ENCODE peak calls at places on chromosome 10, in seven cellular contexts. O is tibial artery; J is H1; L is psoas muscle; R is body of pancreas; T is cardiac muscle cell; Y is CD4-positive, CD25-positive, alpha-beta regulatory T cell. I is an unnamed sample. For H3K4me1, the result is how much of the 10 kb centered on the place peaks cover.

GRCh38 chr10:118961401-118961800 is 68.1 kb upstream of the NANOS1 start:
- DNase-seq in O (no peak), J (no peak), L (no peak), R (no peak), T (no peak), Y (no peak), I (peak)

GRCh38 chr10:30080161-30080560 is 20.8 kb upstream of the JCAD start:
- DNase-seq in O (no peak), J (no peak), L (no peak), R (no peak), T (no peak), Y (no peak), I (no peak)

GRCh38 chr10:126177414-126178030 is 210.8 kb downstream of the ADAM12 start:
- DNase-seq in O (no peak), J (no peak), L (no peak), R (no peak), T (no peak), Y (no peak), I (peak)

GRCh38 chr10:43926371-43926770 is 277.7 kb upstream of the ZNF32 start:
- DNase-seq in O (no peak), J (no peak), L (no peak), R (no peak), T (no peak), Y (no peak), I (no peak)

GRCh38 chr10:63558132-63558784 is 37.1 kb downstream of the REEP3 start:
- DNase-seq in O (no peak), J (no peak), L (no peak), R (no peak), T (no peak), Y (no peak), I (no peak)

GRCh38 chr10:18918545-18918944 is 130.1 kb upstream of the MALRD1 start:
- DNase-seq in O (no peak), J (no peak), L (no peak), R (no peak), T (no peak), Y (no peak), I (no peak)

GRCh38 chr10:34994565-34995142 is 95.5 kb downstream of the CUL2 start:
- DNase-seq in O (no peak), J (peak), L (no peak), R (peak), T (peak), Y (peak), I (peak)

GRCh38 chr10:114825513-114826253 is 4.1 kb downstream of the FHIP2A start:
- DNase-seq in O (no peak), J (no peak), L (no peak), R (no peak), T (no peak), Y (no peak), I (peak)

GRCh38 chr10:130354555-130354954 is 218.4 kb downstream of the GLRX3 start:
- DNase-seq in O (no peak), J (no peak), L (no peak), R (no peak), T (no peak), Y (no peak), I (no peak)

GRCh38 chr10:67662415-67662814 is 33.6 kb downstream of the CTNNA3 start:
- DNase-seq in O (no peak), J (no peak), L (no peak), R (no peak), T (no peak), Y (no peak), I (no peak)

GRCh38 chr10:102202386-102202785 is 23.7 kb upstream of the ELOVL3 start:
- DNase-seq in O (no peak), J (no peak), L (no peak), R (no peak), T (no peak), Y (no peak), I (no peak)

GRCh38 chr10:11159543-11160215 is 142.0 kb downstream of the CELF2 start:
- DNase-seq in O (no peak), J (no peak), L (no peak), R (no peak), T (peak), Y (no peak), I (no peak)

GRCh38 chr10:70034252-70034651 is 18.4 kb upstream of the MACROH2A2 start:
- DNase-seq in O (no peak), J (no peak), L (no peak), R (no peak), T (peak), Y (no peak), I (no peak)

GRCh38 chr10:132665946-132666732 is 119.8 kb downstream of the NKX6-2 start:
- DNase-seq in O (no peak), J (no peak), L (no peak), R (no peak), T (no peak), Y (no peak), I (peak)

GRCh38 chr10:9012312-9012711 is 957.8 kb downstream of the GATA3 start:
- DNase-seq in O (no peak), J (no peak), L (no peak), R (no peak), T (no peak), Y (no peak), I (no peak)

GRCh38 chr10:5896765-5897340 is 6.8 kb downstream of the FBH1 start:
- DNase-seq in O (no peak), J (no peak), L (no peak), R (no peak), T (no peak), Y (no peak), I (no peak)

GRCh38 chr10:52696232-52696631 is 76.4 kb downstream of the MBL2 start:
- DNase-seq in O (no peak), J (no peak), L (no peak), R (no peak), T (no peak), Y (no peak), I (no peak)

GRCh38 chr10:53314856-53315255 is 542.3 kb upstream of the MBL2 start:
- DNase-seq in O (no peak), J (no peak), L (no peak), R (no peak), T (peak), Y (no peak), I (peak)

GRCh38 chr10:6528198-6528950 is 51.7 kb downstream of the PRKCQ start:
- DNase-seq in O (no peak), J (peak), L (no peak), R (no peak), T (no peak), Y (no peak), I (no peak)

GRCh38 chr10:112716924-112717348 is 233.1 kb upstream of the TCF7L2 start:
- DNase-seq in O (no peak), J (peak), L (no peak), R (no peak), T (no peak), Y (no peak), I (peak)

GRCh38 chr10:28327494-28327886 is 24.6 kb upstream of the MPP7 start:
- DNase-seq in O (no peak), J (no peak), L (no peak), R (no peak), T (peak), Y (no peak), I (peak)

GRCh38 chr10:28332699-28333098 is 29.8 kb upstream of the MPP7 start:
- DNase-seq in O (no peak), J (no peak), L (no peak), R (no peak), T (no peak), Y (no peak), I (no peak)

GRCh38 chr10:28328346-28328745 is 25.5 kb upstream of the MPP7 start:
- DNase-seq in O (no peak), J (no peak), L (no peak), R (no peak), T (no peak), Y (no peak), I (peak)

GRCh38 chr10:28331821-28332220 is 29.0 kb upstream of the MPP7 start:
- DNase-seq in O (no peak), J (no peak), L (no peak), R (no peak), T (no peak), Y (no peak), I (peak)

DNA sequence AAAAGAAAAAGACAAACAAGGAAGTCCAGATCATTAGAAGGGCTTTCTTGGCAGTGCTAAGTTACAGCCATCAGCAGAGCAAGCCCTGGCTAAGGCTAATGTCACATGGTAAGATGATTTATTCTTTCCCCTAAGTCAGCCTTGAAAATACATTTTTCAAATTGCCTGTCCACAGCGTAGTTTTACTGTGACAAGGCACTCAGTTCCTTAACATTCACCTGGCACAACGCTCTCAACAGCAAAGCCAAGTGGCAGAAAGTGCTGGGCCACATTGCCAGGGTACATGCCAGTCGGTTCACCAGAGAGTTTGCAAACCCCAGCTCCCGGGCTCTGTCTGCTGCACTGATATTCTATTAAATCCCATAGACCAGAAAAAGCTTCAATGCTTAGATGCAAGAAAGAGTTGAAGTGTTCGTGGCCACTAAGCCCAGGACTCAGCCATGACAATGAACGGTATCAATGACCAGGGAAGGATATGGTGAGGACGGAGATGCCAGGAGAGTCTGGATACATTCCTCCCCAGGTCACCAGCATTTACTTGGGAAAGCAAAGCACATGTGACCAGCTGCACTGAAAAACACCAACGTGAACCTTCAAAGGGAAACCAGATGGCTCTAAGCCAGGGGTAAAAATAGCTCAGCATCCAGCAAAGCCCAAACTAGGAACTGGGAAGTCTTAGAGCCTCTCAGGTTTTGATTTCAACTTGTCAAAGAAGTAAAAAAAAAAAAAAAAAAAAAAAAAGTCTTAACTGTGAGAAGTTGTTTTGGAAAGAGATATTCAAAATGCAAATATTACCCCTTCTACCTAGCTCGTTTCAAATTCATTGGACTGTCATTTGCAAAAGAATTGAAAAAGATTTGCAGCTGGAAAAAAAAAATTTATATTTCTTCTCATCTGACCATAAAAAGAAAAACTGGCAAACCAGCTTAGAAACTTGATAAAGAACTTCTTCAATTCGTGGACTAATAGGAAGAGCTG is 23.9 kb upstream of the MPP7 start:
- DNase-seq in O (peak), J (no peak), L (no peak), R (peak), T (peak), Y (no peak), I (no peak)
- H3K27ac ChIP-seq in O (peak), J (no peak), L (peak), R (peak), T (peak), Y (no peak), I (no peak)

GRCh38 chr10:75223507-75223906 is 12.2 kb downstream of the COMTD1 start:
- DNase-seq in O (no peak), J (no peak), L (no peak), R (no peak), T (no peak), Y (no peak), I (no peak)
- H3K4me1 ChIP-seq in O (half or more), J (under half), L (half or more), R (half or more), T (under half), Y (under half), I (under half)

GRCh38 chr10:50415292-50415691 is 164.0 kb upstream of the ASAH2 start:
- DNase-seq in O (no peak), J (no peak), L (no peak), R (no peak), T (peak), Y (no peak), I (no peak)
- H3K4me3 ChIP-seq in O (no peak), J (no peak), L (no peak), R (no peak), T (no peak), Y (peak), I (no peak)

GRCh38 chr10:122296363-122297120 is 25.4 kb downstream of the BTBD16 start:
- DNase-seq in O (no peak), J (no peak), L (no peak), R (no peak), T (no peak), Y (no peak), I (no peak)
- H3K27ac ChIP-seq in O (no peak), J (no peak), L (no peak), R (no peak), T (no peak), Y (no peak), I (no peak)

GRCh38 chr10:103916901-103917300 is 1.1 kb downstream of the STN1 start:
- DNase-seq in O (no peak), J (no peak), L (no peak), R (peak), T (no peak), Y (no peak), I (no peak)

GRCh38 chr10:103916254-103916653 is 1.7 kb downstream of the STN1 start:
- DNase-seq in O (no peak), J (no peak), L (no peak), R (no peak), T (no peak), Y (no peak), I (no peak)

GRCh38 chr10:103918053-103918846 is at the start of gene STN1:
- DNase-seq in O (peak), J (peak), L (peak), R (peak), T (peak), Y (peak), I (peak)

GRCh38 chr10:103917326-103918052 is 495 bp downstream of the STN1 start:
- DNase-seq in O (peak), J (no peak), L (peak), R (peak), T (peak), Y (no peak), I (peak)

GRCh38 chr10:103915794-103916193 is 2.2 kb downstream of the STN1 start:
- DNase-seq in O (no peak), J (no peak), L (no peak), R (no peak), T (no peak), Y (peak), I (no peak)
- H3K4me1 ChIP-seq in O (under half), J (under half), L (under half), R (under half), T (under half), Y (half or more), I (under half)

DNA sequence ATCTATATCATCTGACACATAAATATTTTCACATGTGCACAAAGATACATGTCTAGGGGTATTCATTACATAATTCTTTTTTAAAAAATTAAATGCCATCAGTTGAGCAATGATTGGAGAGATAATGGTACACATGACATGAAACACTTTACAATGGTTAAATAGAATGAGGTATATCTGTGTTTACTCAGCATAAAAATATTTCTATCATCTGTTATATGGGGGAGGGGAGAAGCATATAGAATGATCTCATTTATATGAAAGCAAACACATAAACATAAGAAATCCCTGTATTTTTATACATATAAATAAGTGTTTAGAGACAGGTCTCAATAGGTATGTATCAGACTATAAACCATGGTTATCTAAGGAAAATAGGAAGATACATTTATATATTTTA is 75.0 kb downstream of the SHOC2 start:
- DNase-seq in O (no peak), J (no peak), L (no peak), R (no peak), T (no peak), Y (no peak), I (no peak)
- H3K4me3 ChIP-seq in O (no peak), J (no peak), L (no peak), R (no peak), T (no peak), Y (no peak), I (no peak)

GRCh38 chr10:15384154-15384553 is 13.1 kb upstream of the FAM171A1 start:
- DNase-seq in O (no peak), J (peak), L (no peak), R (no peak), T (no peak), Y (no peak), I (no peak)
- H3K27ac ChIP-seq in O (no peak), J (no peak), L (no peak), R (no peak), T (no peak), Y (no peak), I (no peak)

I was measured in SJSA1.